ENCODE peak calls at places on chromosomes 6 and 20, in eight cellular contexts. K, D, J, E, X, H, S and Q are unnamed samples.

GRCh38 chr20:35134472-35134871 is 12.7 kb downstream of the EDEM2 start:
- DNase-seq in D (peak; percentile 2), E (no peak), X (no peak), S (peak; percentile 68), K (peak; percentile 59), J (no peak), H (no peak), Q (no peak)

GRCh38 chr6:24936641-24937317 is 1.0 kb upstream of the RIPOR2 start:
- DNase-seq in X (peak; percentile 37), S (no peak), E (no peak), K (no peak), H (no peak), J (no peak), D (no peak), Q (no peak)

GRCh38 chr20:48928832-48929725 is 7.6 kb downstream of the ARFGEF2 start:
- DNase-seq in J (no peak), H (no peak), X (no peak), E (no peak), K (peak; percentile 91), D (no peak), S (no peak), Q (no peak)

GRCh38 chr6:12962995-12963394 is 246.4 kb downstream of the PHACTR1 start:
- DNase-seq in K (peak; percentile 84), E (no peak), J (no peak), S (no peak), X (no peak), D (no peak), H (no peak), Q (no peak)

GRCh38 chr20:4916991-4917881 is 84.1 kb downstream of the SLC23A2 start:
- DNase-seq in X (no peak), S (no peak), H (no peak), D (no peak), E (no peak), J (no peak), K (no peak), Q (no peak)

GRCh38 chr6:69416739-69417138 is 380.1 kb downstream of the LMBRD1 start:
- DNase-seq in K (no peak), H (no peak), J (no peak), X (no peak), D (no peak), S (no peak), E (no peak), Q (no peak)

GRCh38 chr20:21162631-21163030 is 36.7 kb downstream of the KIZ start:
- DNase-seq in J (no peak), E (no peak), H (no peak), K (no peak), S (no peak), X (no peak), D (no peak), Q (no peak)

GRCh38 chr20:20201124-20201523 is 148.8 kb downstream of the CFAP61 start:
- DNase-seq in D (no peak), H (no peak), J (no peak), X (no peak), S (no peak), K (no peak), E (no peak), Q (no peak)

GRCh38 chr20:54058420-54059139 is 11.8 kb downstream of the BCAS1 start:
- DNase-seq in K (no peak), J (no peak), E (no peak), D (no peak), S (no peak), X (no peak), H (no peak), Q (no peak)

GRCh38 chr20:14633507-14633906 is 296.1 kb upstream of the FLRT3 start:
- DNase-seq in X (no peak), J (no peak), H (no peak), D (no peak), E (no peak), S (no peak), K (no peak), Q (no peak)

DNA sequence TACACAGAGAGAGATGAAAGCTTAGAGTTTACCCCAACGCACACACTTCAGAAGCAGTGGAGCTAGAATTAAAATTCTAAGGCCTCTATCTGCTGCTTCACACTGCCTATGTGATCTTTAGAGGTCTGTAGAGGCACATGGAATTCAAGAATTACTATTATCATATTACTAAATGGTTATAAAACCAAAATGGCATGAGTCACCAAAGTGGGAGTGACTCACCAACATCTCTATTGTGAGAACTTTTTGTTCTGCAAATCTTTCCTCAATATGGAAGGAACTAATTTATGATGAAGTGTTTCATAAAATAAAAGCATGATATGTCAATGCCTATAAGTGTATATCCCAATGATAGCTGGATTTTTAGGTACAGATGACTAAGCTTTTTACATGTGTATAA is 28.5 kb upstream of the TMEM244 start:
- DNase-seq in X (no peak), K (peak; percentile 77), J (no peak), H (no peak), S (no peak), D (no peak), E (no peak), Q (no peak)
- H3K27ac ChIP-seq in X (no peak overlapping the region), K (no peak overlapping the region), J (no peak overlapping the region), H (no peak overlapping the region), S (no peak overlapping the region), D (no peak overlapping the region), E (no peak overlapping the region), Q (no peak overlapping the region)

GRCh38 chr6:27414996-27415395 is 26.4 kb downstream of the ZNF391 start:
- DNase-seq in E (no peak), J (no peak), K (no peak), X (no peak), D (no peak), H (no peak), S (no peak), Q (no peak)
- H3K9me3 ChIP-seq in E (no peaks in the 10 kb centered on the region), J (no peaks in the 10 kb centered on the region), K (no peaks in the 10 kb centered on the region), X (no peaks in the 10 kb centered on the region), D (no peaks in the 10 kb centered on the region), H (no peaks in the 10 kb centered on the region), S (no peaks in the 10 kb centered on the region), Q (no peaks in the 10 kb centered on the region)

GRCh38 chr6:149095842-149096241 is 221.7 kb upstream of the TAB2 start:
- DNase-seq in E (no peak), S (no peak), J (no peak), D (no peak), H (no peak), K (no peak), X (no peak), Q (no peak)

GRCh38 chr6:149094934-149095341 is 222.6 kb upstream of the TAB2 start:
- DNase-seq in K (no peak), H (no peak), D (no peak), X (no peak), S (no peak), J (no peak), E (no peak), Q (no peak)

GRCh38 chr6:149093643-149094042 is 223.9 kb upstream of the TAB2 start:
- DNase-seq in K (no peak), E (no peak), H (no peak), X (no peak), J (no peak), S (no peak), D (no peak), Q (no peak)

GRCh38 chr6:149097794-149098193 is 219.7 kb upstream of the TAB2 start:
- DNase-seq in J (no peak), X (no peak), E (no peak), D (no peak), K (no peak), H (no peak), S (no peak), Q (no peak)

GRCh38 chr6:149094156-149094555 is 223.4 kb upstream of the TAB2 start:
- DNase-seq in K (no peak), E (no peak), J (no peak), H (no peak), X (no peak), S (no peak), D (no peak), Q (no peak)
- H3K27ac ChIP-seq in K (no peak overlapping the region), E (no peak overlapping the region), J (no peak overlapping the region), H (peak overlapping the region; percentile 32), X (peak overlapping the region; percentile 50), S (no peak overlapping the region), D (no peak overlapping the region), Q (no peak overlapping the region)

DNA sequence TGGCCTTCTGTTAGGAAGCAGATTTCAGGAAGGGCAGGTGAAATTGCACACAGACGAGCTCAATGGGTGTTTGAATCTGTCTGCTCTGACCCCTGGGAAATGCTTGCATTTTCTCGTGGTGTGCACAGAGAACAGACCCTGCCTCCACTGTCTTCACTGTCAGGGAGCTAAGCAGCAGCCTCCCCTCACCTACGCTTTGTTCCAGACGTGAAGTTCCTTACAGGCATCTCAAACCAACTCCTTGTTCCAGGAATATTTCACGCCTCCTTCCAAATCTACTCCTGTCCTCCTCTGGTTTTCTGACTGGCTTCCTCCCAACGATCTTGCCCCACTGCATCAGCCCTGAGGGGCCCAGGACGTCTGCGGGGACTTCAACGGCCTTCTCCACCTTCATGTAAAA is 13.7 kb downstream of the DACT2 start:
- DNase-seq in E (no peak), S (no peak), D (no peak), H (no peak), X (no peak), J (no peak), K (no peak), Q (no peak)
- H3K9me3 ChIP-seq in E (no peaks in the 10 kb centered on the region), S (no peaks in the 10 kb centered on the region), D (no peaks in the 10 kb centered on the region), H (no peaks in the 10 kb centered on the region), X (no peaks in the 10 kb centered on the region), J (no peaks in the 10 kb centered on the region), K (no peaks in the 10 kb centered on the region), Q (no peaks in the 10 kb centered on the region)

DNA sequence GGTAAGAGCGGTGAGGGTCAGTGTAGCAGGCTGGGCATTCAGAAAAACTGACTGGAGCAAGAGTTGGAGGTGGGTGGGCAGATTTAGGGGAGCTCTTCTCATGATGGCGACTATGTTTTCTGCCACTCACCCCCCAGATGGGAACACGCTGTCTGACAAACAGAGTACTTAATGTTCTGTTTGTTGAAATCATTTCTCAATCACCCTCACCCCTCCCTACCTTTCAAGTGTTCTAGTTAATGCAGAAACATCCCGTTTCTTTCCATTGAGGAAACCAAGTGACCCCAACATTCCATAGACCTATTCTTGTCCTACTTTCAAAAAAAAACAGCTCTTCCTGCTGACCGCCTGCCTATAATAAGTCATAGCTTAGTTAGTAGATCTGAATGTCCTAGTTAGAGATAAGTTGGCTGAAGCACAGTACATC is 132.5 kb upstream of the NEDD9 start:
- DNase-seq in J (no peak), H (no peak), D (no peak), K (peak; percentile 90), S (no peak), X (no peak), E (no peak), Q (no peak)
- H3K27ac ChIP-seq in J (peak overlapping the region; percentile 62), H (no peak overlapping the region), D (no peak overlapping the region), K (peak overlapping the region; percentile 71), S (peak overlapping the region; percentile 71), X (no peak overlapping the region), E (peak overlapping the region; percentile 40), Q (peak overlapping the region; percentile 89)

GRCh38 chr20:29325304-29325640 is 1932.2 kb upstream of the DEFB115 start:
- DNase-seq in K (no peak), E (no peak), J (no peak), D (no peak), X (no peak), S (no peak), H (no peak), Q (no peak)

GRCh38 chr20:29326376-29327070 is 1930.9 kb upstream of the DEFB115 start:
- DNase-seq in X (no peak), H (no peak), D (no peak), J (no peak), K (no peak), E (no peak), S (no peak), Q (peak; percentile 81)
- H3K9me3 ChIP-seq in X (no peaks in the 10 kb centered on the region), H (no peaks in the 10 kb centered on the region), D (no peaks in the 10 kb centered on the region), J (peaks cover 7% of the 10 kb centered on the region), K (peaks cover 8% of the 10 kb centered on the region), E (no peaks in the 10 kb centered on the region), S (peaks cover 10% of the 10 kb centered on the region), Q (peaks cover 3% of the 10 kb centered on the region)